ENCODE peak calls at places on chromosomes 2 and 18, in eight cellular contexts. S is HCT116, A is breast epithelium, V is K562, B is transverse colon, C is GM23338, N is GM12878, P is HL-60. W is an unnamed sample.

GRCh38 chr2:36352711-36353110 is 2.9 kb upstream of the CRIM1 start:
- DNase-seq in B (no peak), A (no peak), P (no peak), S (no peak), N (no peak), C (no peak), V (no peak), W (peak)

GRCh38 chr18:27400001-27400400 is 214.9 kb upstream of the CHST9 start:
- DNase-seq in B (no peak), N (no peak), V (no peak), C (peak), P (no peak), S (no peak), A (no peak), W (no peak)

GRCh38 chr18:48569915-48570264 is 31.1 kb downstream of the CTIF start:
- DNase-seq in B (no peak), S (no peak), P (no peak), A (no peak), V (no peak), N (no peak), C (no peak), W (no peak)

GRCh38 chr2:25301453-25302352 is 40.0 kb downstream of the DNMT3A start:
- DNase-seq in V (no peak), C (no peak), N (peak), S (peak), A (no peak), B (peak), P (peak), W (peak)

GRCh38 chr2:8594731-8595427 is 87.0 kb upstream of the ID2 start:
- DNase-seq in P (no peak), C (no peak), S (no peak), N (no peak), V (no peak), A (no peak), B (no peak), W (no peak)

GRCh38 chr2:197008229-197008628 is 81.7 kb upstream of the PGAP1 start:
- DNase-seq in V (no peak), B (no peak), S (no peak), P (no peak), A (no peak), C (no peak), N (no peak), W (no peak)

GRCh38 chr2:101435011-101435862 is 39.7 kb downstream of the RFX8 start:
- DNase-seq in C (peak), V (no peak), P (no peak), S (no peak), A (no peak), N (no peak), B (no peak), W (peak)

GRCh38 chr2:94997981-94998920 is 27.3 kb upstream of the MAL start:
- DNase-seq in P (no peak), S (no peak), A (peak), N (no peak), C (peak), B (no peak), V (no peak), W (no peak)

GRCh38 chr18:22253676-22254075 is 84.3 kb downstream of the GATA6 start:
- DNase-seq in V (no peak), N (no peak), B (no peak), S (no peak), C (peak), A (no peak), P (no peak), W (peak)

GRCh38 chr18:48931680-48932461 is 18.9 kb downstream of the SMAD7 start:
- DNase-seq in N (peak), C (no peak), S (no peak), B (peak), A (no peak), V (peak), P (no peak), W (peak)

GRCh38 chr18:38077219-38077618 is 511.6 kb upstream of the CELF4 start:
- DNase-seq in N (no peak), C (peak), A (no peak), V (no peak), B (no peak), P (no peak), S (no peak), W (no peak)

GRCh38 chr2:130828461-130828860 is 8.3 kb upstream of the ARHGEF4 start:
- DNase-seq in B (no peak), V (no peak), A (no peak), C (no peak), S (no peak), N (no peak), P (no peak), W (no peak)

GRCh38 chr2:49988301-49988700 is 834.0 kb upstream of the FSHR start:
- DNase-seq in P (no peak), V (no peak), B (no peak), N (no peak), A (no peak), C (no peak), S (no peak), W (no peak)

GRCh38 chr2:234289789-234290188 is 207.1 kb downstream of the ARL4C start:
- DNase-seq in A (no peak), S (peak), C (no peak), V (no peak), P (no peak), B (no peak), N (no peak), W (no peak)

GRCh38 chr2:230071421-230071820 is 2.7 kb upstream of the SLC16A14 start:
- DNase-seq in P (no peak), S (no peak), N (no peak), A (no peak), V (no peak), B (no peak), C (no peak), W (no peak)

GRCh38 chr18:25594351-25594750 is 242.4 kb upstream of the ZNF521 start:
- DNase-seq in P (no peak), B (no peak), C (no peak), S (no peak), V (no peak), N (no peak), A (no peak), W (no peak)

GRCh38 chr2:162967826-162968225 is 129.3 kb upstream of the KCNH7 start:
- DNase-seq in A (no peak), S (no peak), B (no peak), N (no peak), C (no peak), V (no peak), P (no peak), W (no peak)

GRCh38 chr2:212548459-212548815 is 9.8 kb upstream of the ERBB4 start:
- DNase-seq in B (no peak), C (peak), S (peak), N (no peak), A (no peak), P (no peak), V (no peak), W (peak)

GRCh38 chr18:79664525-79665125 is 15.0 kb upstream of the CTDP1 start:
- DNase-seq in A (no peak), P (no peak), C (no peak), S (no peak), B (no peak), N (no peak), V (no peak), W (no peak)

GRCh38 chr2:46377287-46377605 is 80.0 kb downstream of the EPAS1 start:
- DNase-seq in A (no peak), C (no peak), B (no peak), S (no peak), N (no peak), P (no peak), V (peak), W (no peak)

GRCh38 chr2:193869564-193869963 is 1674.8 kb upstream of the TMEFF2 start:
- DNase-seq in V (no peak), S (no peak), B (no peak), P (no peak), A (no peak), N (no peak), C (no peak), W (no peak)

GRCh38 chr18:77560334-77560970 is 310.8 kb downstream of the GALR1 start:
- DNase-seq in P (no peak), V (no peak), N (no peak), C (no peak), A (no peak), B (no peak), S (no peak), W (no peak)

GRCh38 chr2:159744363-159744762 is 32.1 kb downstream of the MARCHF7 start:
- DNase-seq in V (no peak), B (no peak), S (no peak), C (no peak), N (no peak), P (no peak), A (no peak), W (peak)

GRCh38 chr2:157107877-157108276 is 149.6 kb upstream of the GALNT5 start:
- DNase-seq in C (no peak), B (peak), P (no peak), A (no peak), S (no peak), N (no peak), V (no peak), W (peak)

GRCh38 chr2:132424526-132425121 is 8.0 kb downstream of the GPR39 start:
- DNase-seq in A (no peak), B (no peak), N (no peak), P (no peak), C (no peak), S (no peak), V (no peak), W (no peak)

GRCh38 chr2:112884869-112885502 is 26.0 kb upstream of the IL37 start:
- DNase-seq in N (peak), V (peak), S (peak), B (peak), C (peak), A (no peak), P (peak), W (peak)

GRCh38 chr2:85577386-85578242 is at the start of gene VAMP8:
- DNase-seq in V (peak), S (peak), A (peak), P (peak), B (peak), N (no peak), C (peak), W (peak)

GRCh38 chr2:75586971-75587370 is 26.2 kb upstream of the EVA1A start:
- DNase-seq in C (no peak), P (no peak), S (no peak), V (no peak), N (no peak), B (no peak), A (no peak), W (no peak)

GRCh38 chr18:63100626-63100900 is 219.0 kb downstream of the BCL2 start:
- DNase-seq in P (no peak), C (no peak), N (no peak), V (no peak), B (no peak), S (no peak), A (no peak), W (no peak)

GRCh38 chr18:46071615-46071893 is 506 bp downstream of the PSTPIP2 start:
- DNase-seq in B (no peak), A (no peak), V (peak), C (peak), S (no peak), N (no peak), P (peak), W (no peak)

GRCh38 chr2:34806396-34806795 is 1207.3 kb upstream of the FAM98A start:
- DNase-seq in S (no peak), N (no peak), V (no peak), C (no peak), B (no peak), A (no peak), P (no peak), W (no peak)

GRCh38 chr18:3452750-3453539 is 3.0 kb downstream of the TGIF1 start:
- DNase-seq in P (no peak), A (no peak), N (no peak), C (no peak), V (peak), B (peak), S (no peak), W (peak)

GRCh38 chr2:237097911-237098702 is 12.4 kb downstream of the COPS8 start:
- DNase-seq in B (no peak), P (no peak), N (no peak), S (no peak), C (no peak), V (no peak), A (no peak), W (peak)

GRCh38 chr2:19559596-19560240 is 201.3 kb upstream of the OSR1 start:
- DNase-seq in B (peak), S (no peak), A (no peak), N (no peak), V (no peak), C (no peak), P (no peak), W (no peak)

GRCh38 chr2:72457801-72458516 is 310.3 kb upstream of the CYP26B1 start:
- DNase-seq in N (no peak), C (no peak), P (no peak), B (no peak), S (no peak), V (no peak), A (no peak), W (no peak)

GRCh38 chr2:102619414-102620319 is at the start of gene SLC9A2:
- DNase-seq in S (no peak), A (no peak), C (peak), N (no peak), V (no peak), B (peak), P (peak), W (peak)

GRCh38 chr2:53751728-53752127 is 15.9 kb upstream of the CHAC2 start:
- DNase-seq in C (no peak), S (no peak), B (no peak), N (no peak), V (no peak), P (no peak), A (no peak), W (peak)

GRCh38 chr2:42834161-42834560 is 41.8 kb upstream of the HAAO start:
- DNase-seq in A (no peak), B (no peak), V (no peak), C (no peak), S (no peak), N (no peak), P (no peak), W (no peak)

GRCh38 chr2:233164117-233164516 is 87.4 kb upstream of the ATG16L1 start:
- DNase-seq in C (no peak), A (no peak), S (no peak), N (no peak), B (no peak), V (no peak), P (no peak), W (no peak)

GRCh38 chr2:233165895-233166661 is 85.4 kb upstream of the ATG16L1 start:
- DNase-seq in V (peak), N (no peak), A (no peak), S (no peak), B (peak), C (no peak), P (peak), W (no peak)

GRCh38 chr2:233163486-233164103 is 87.9 kb upstream of the ATG16L1 start:
- DNase-seq in N (no peak), A (no peak), S (no peak), C (no peak), V (no peak), P (no peak), B (no peak), W (no peak)

GRCh38 chr2:233165543-233165894 is 86.0 kb upstream of the ATG16L1 start:
- DNase-seq in N (no peak), V (no peak), B (no peak), C (no peak), P (no peak), S (no peak), A (no peak), W (no peak)

GRCh38 chr2:233164967-233165366 is 86.5 kb upstream of the ATG16L1 start:
- DNase-seq in C (no peak), A (no peak), B (no peak), S (no peak), V (no peak), N (no peak), P (no peak), W (no peak)
- TF ChIP-seq POLR2AphosphoS5 in C (no peak), A (no peak), B (no peak), S (no peak), V (no peak), N (no peak), P (no peak), W (no peak)

GRCh38 chr2:65436169-65436824 is 3.9 kb upstream of the SPRED2 start:
- DNase-seq in S (peak), N (no peak), B (peak), P (peak), V (peak), A (peak), C (peak), W (peak)
- TF ChIP-seq POLR2AphosphoS5 in S (no peak), N (no peak), B (peak), P (peak), V (peak), A (peak), C (no peak), W (no peak)

GRCh38 chr2:74423226-74424095 is 1.9 kb downstream of the WDR54 start:
- DNase-seq in B (no peak), A (no peak), N (no peak), S (no peak), P (no peak), C (no peak), V (no peak), W (no peak)

GRCh38 chr2:74425523-74425922 is 4.0 kb downstream of the WDR54 start:
- DNase-seq in A (no peak), C (no peak), P (no peak), S (no peak), N (no peak), B (no peak), V (no peak), W (no peak)

GRCh38 chr2:74426181-74426758 is 4.7 kb downstream of the WDR54 start:
- DNase-seq in A (no peak), B (no peak), P (no peak), C (no peak), S (no peak), N (no peak), V (no peak), W (no peak)

GRCh38 chr2:74424995-74425406 is 3.5 kb downstream of the WDR54 start:
- DNase-seq in N (no peak), V (no peak), S (no peak), A (no peak), B (no peak), C (no peak), P (no peak), W (no peak)

DNA sequence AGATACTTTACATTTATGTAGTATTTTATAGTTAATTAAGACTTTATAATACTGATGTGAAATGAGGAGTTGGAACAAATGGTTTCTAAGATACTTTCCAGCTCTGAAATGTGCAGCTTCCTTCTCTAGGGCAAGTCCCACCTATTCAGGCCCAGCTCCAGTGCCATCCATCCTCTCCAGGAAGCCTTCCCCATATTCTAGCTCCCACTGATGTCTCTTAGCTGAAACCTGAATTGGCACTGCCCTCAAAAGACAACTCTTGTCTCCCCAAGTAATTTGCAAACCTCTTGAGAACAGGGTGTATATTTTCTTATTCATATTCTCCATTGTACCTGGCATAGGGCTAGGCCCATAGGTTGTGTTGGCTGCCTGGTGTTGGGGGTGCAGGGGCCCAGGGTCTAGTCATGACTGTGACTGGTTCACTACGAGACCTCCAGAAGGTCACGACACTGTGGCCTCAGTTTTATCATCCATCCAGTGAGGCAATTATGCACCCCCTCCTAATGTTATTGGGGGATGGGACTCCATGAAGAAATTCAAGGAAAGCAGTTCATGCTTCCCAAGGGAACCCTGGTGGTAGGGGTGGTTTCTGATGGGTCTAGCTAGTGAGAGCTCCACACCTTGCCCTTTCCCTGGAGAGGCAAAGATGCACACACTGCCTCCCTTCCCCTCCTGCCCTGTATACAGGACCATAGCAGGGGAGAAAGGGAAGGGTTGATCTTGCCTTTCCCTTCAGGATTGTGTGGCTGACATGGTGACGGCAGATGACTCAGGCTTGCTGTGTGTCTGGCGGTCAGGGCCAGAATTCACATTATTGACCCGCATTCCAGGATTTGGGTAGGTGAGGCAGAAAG is 2.8 kb downstream of the WDR54 start:
- DNase-seq in S (no peak), B (no peak), N (no peak), A (no peak), P (no peak), C (no peak), V (no peak), W (no peak)
- TF ChIP-seq POLR2AphosphoS5 in S (no peak), B (no peak), N (no peak), A (no peak), P (no peak), C (peak), V (no peak), W (no peak)

DNA sequence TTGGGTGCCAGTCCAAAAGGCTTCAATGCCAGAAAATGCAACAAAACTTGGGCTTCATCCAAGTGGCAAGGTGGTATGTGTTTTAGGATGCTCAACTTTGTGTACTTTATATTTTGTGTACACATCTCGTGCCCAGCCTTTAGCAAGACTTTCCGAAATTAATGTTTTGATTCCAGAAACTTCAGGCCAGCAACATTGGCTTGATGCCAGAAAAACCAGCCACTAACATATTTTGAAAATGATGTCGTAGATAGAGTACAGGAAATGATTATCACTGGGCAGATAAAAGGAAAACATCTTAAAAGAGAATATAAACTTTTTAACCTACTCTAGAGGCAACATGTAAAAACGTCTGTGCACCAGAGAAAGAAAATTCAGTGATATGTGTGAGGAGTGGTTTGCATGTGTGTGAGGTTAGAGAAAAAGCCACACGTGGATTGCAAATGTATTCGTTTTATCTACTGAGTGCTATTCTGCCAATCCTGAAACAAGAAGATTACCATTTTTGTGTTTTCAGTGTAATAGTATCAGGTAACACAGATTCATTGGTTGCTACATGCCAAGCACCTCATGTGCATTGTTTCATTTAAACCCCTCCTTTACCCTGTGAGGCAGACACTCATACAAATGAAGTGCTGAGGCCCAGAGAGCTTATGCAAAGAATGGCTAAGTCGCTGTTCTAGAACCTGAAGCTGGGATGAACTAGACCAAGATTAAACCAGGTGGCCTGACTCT is 264.8 kb downstream of the C1D start:
- DNase-seq in B (no peak), C (no peak), A (no peak), V (no peak), N (no peak), S (no peak), P (no peak), W (peak)
- TF ChIP-seq POLR2AphosphoS5 in B (no peak), C (no peak), A (no peak), V (no peak), N (no peak), S (no peak), P (no peak), W (no peak)

GRCh38 chr18:12989397-12990127 is 1.6 kb upstream of the CEP192 start:
- DNase-seq in V (peak), N (no peak), C (no peak), A (no peak), S (no peak), B (no peak), P (no peak), W (no peak)

GRCh38 chr18:12990128-12990485 is 1.1 kb upstream of the CEP192 start:
- DNase-seq in P (peak), A (no peak), B (no peak), V (peak), N (peak), S (no peak), C (no peak), W (no peak)

GRCh38 chr18:12991839-12992216 is 666 bp downstream of the CEP192 start:
- DNase-seq in P (no peak), V (no peak), N (no peak), A (no peak), B (no peak), S (no peak), C (no peak), W (no peak)

GRCh38 chr18:12990662-12990976 is 543 bp upstream of the CEP192 start:
- DNase-seq in V (no peak), S (no peak), P (no peak), N (no peak), C (peak), A (no peak), B (no peak), W (no peak)

GRCh38 chr18:12990977-12991838 is at the start of gene CEP192:
- DNase-seq in P (peak), B (peak), V (peak), S (peak), N (peak), C (peak), A (peak), W (peak)
- TF ChIP-seq POLR2AphosphoS5 in P (peak), B (peak), V (peak), S (peak), N (peak), C (peak), A (peak), W (peak)

GRCh38 chr2:180006781-180007579 is at the start of gene CWC22:
- DNase-seq in N (peak), V (peak), P (peak), B (peak), S (peak), A (peak), C (peak), W (peak)
- TF ChIP-seq POLR2AphosphoS5 in N (peak), V (peak), P (peak), B (peak), S (peak), A (peak), C (peak), W (no peak)

GRCh38 chr2:11669454-11670291 is at the start of gene NTSR2:
- DNase-seq in N (no peak), A (no peak), B (peak), S (no peak), V (peak), C (peak), P (no peak), W (peak)
- TF ChIP-seq POLR2AphosphoS5 in N (no peak), A (no peak), B (no peak), S (no peak), V (no peak), C (no peak), P (no peak), W (peak)

W was measured in endothelial cell of umbilical vein.